ENCODE peak calls at places on chromosomes 6 and 20, in five cellular contexts. H is activated CD4-positive, alpha-beta T cell treated with anti-CD3 and anti-CD28 coated beads, Interleukin-2, amount 50 U/mL, for 1 hour; X is iris pigment epithelial cell; D is naive B cell; C is NCI-H82. M is an unnamed sample.

GRCh38 chr6:35428421-35429149 is 23.6 kb upstream of the FANCE start:
- DNase-seq in H (no peak), X (peak), D (no peak), C (no peak), M (no peak)

GRCh38 chr6:168282985-168283685 is 36.4 kb downstream of the DACT2 start:
- DNase-seq in H (no peak), X (no peak), D (no peak), C (no peak), M (no peak)

GRCh38 chr6:36851149-36851614 is 11.9 kb upstream of the CPNE5 start:
- DNase-seq in H (peak), X (peak), D (peak), C (peak), M (peak)

GRCh38 chr6:106609699-106610098 is 19.6 kb downstream of the RTN4IP1 start:
- DNase-seq in H (no peak), X (peak), D (peak), C (peak), M (no peak)

GRCh38 chr6:131182991-131183425 is 47.7 kb downstream of the AKAP7 start:
- DNase-seq in H (peak), X (peak), D (peak), C (peak), M (no peak)

GRCh38 chr20:49989234-49990065 is 6.7 kb downstream of the SNAI1 start:
- DNase-seq in H (no peak), X (peak), D (no peak), C (no peak), M (no peak)

GRCh38 chr6:15911753-15912504 is 217.0 kb upstream of the MYLIP start:
- DNase-seq in H (no peak), X (no peak), D (no peak), C (no peak), M (no peak)

GRCh38 chr6:72182337-72183246 is 296.2 kb downstream of the RIMS1 start:
- DNase-seq in H (no peak), X (peak), D (peak), C (peak), M (no peak)

GRCh38 chr6:14877758-14878157 is 368.1 kb upstream of the JARID2 start:
- DNase-seq in H (no peak), X (peak), D (no peak), C (no peak), M (no peak)

GRCh38 chr6:107753778-107754177 is 70.3 kb downstream of the SCML4 start:
- DNase-seq in H (no peak), X (no peak), D (no peak), C (no peak), M (no peak)

GRCh38 chr6:2841264-2842138 is at the start of gene SERPINB1:
- DNase-seq in H (peak), X (peak), D (peak), C (peak), M (no peak)

GRCh38 chr6:140316966-140317365 is 942.5 kb upstream of the CITED2 start:
- DNase-seq in H (no peak), X (no peak), D (no peak), C (no peak), M (no peak)

GRCh38 chr6:156777866-156778614 is 862 bp downstream of the ARID1B start:
- DNase-seq in H (peak), X (peak), D (peak), C (peak), M (no peak)

GRCh38 chr6:21753571-21754108 is 160.1 kb downstream of the SOX4 start:
- DNase-seq in H (no peak), X (peak), D (no peak), C (no peak), M (no peak)

GRCh38 chr6:146905313-146905712 is 298.9 kb upstream of the STXBP5 start:
- DNase-seq in H (no peak), X (peak), D (no peak), C (peak), M (no peak)

GRCh38 chr6:147559016-147559415 is 50.5 kb downstream of the SAMD5 start:
- DNase-seq in H (no peak), X (no peak), D (no peak), C (no peak), M (no peak)

GRCh38 chr6:39389372-39389767 is 66.9 kb upstream of the KCNK16 start:
- DNase-seq in H (no peak), X (no peak), D (no peak), C (peak), M (no peak)

GRCh38 chr6:17877196-17877889 is 110.1 kb downstream of the KIF13A start:
- DNase-seq in H (no peak), X (peak), D (no peak), C (peak), M (no peak)

GRCh38 chr6:40588070-40588384 is 863 bp upstream of the LRFN2 start:
- DNase-seq in H (no peak), X (no peak), D (no peak), C (no peak), M (no peak)

GRCh38 chr20:64057628-64058498 is 5.1 kb upstream of the TCEA2 start:
- DNase-seq in H (peak), X (peak), D (peak), C (peak), M (no peak)

GRCh38 chr6:81331526-81331925 is 421.0 kb downstream of the TENT5A start:
- DNase-seq in H (no peak), X (peak), D (no peak), C (no peak), M (no peak)

GRCh38 chr6:150857062-150857905 is 8.2 kb upstream of the MTHFD1L start:
- DNase-seq in H (no peak), X (peak), D (no peak), C (no peak), M (peak)

GRCh38 chr20:37392441-37393195 is 46.7 kb downstream of the SRC start:
- DNase-seq in H (no peak), X (peak), D (no peak), C (peak), M (no peak)

GRCh38 chr6:128492386-128492785 is 28.0 kb downstream of the PTPRK start:
- DNase-seq in H (no peak), X (peak), D (no peak), C (no peak), M (no peak)

GRCh38 chr20:36924167-36925045 is 27.1 kb downstream of the SAMHD1 start:
- DNase-seq in H (no peak), X (no peak), D (no peak), C (no peak), M (no peak)

GRCh38 chr6:156102129-156102528 is 646.5 kb upstream of the NOX3 start:
- DNase-seq in H (no peak), X (peak), D (no peak), C (peak), M (no peak)

GRCh38 chr6:138115877-138116660 is 8.8 kb upstream of the PERP start:
- DNase-seq in H (peak), X (peak), D (peak), C (peak), M (peak)

GRCh38 chr20:41249371-41249770 is 68.2 kb downstream of the ZHX3 start:
- DNase-seq in H (no peak), X (peak), D (peak), C (no peak), M (peak)

GRCh38 chr6:6998194-6998569 is 109.6 kb upstream of the RREB1 start:
- DNase-seq in H (no peak), X (no peak), D (no peak), C (peak), M (no peak)

GRCh38 chr20:25484911-25485511 is 77.5 kb downstream of the GINS1 start:
- DNase-seq in H (no peak), X (peak), D (no peak), C (no peak), M (peak)

GRCh38 chr6:71602385-71602949 is 283.9 kb upstream of the RIMS1 start:
- DNase-seq in H (no peak), X (peak), D (no peak), C (no peak), M (no peak)

GRCh38 chr6:170108456-170108855 is 182.4 kb downstream of the DLL1 start:
- DNase-seq in H (no peak), X (no peak), D (no peak), C (no peak), M (no peak)

GRCh38 chr6:36350082-36350481 is 13.4 kb upstream of the BNIP5 start:
- DNase-seq in H (no peak), X (no peak), D (no peak), C (no peak), M (peak)

GRCh38 chr6:132257561-132257960 is 143.7 kb downstream of the MOXD1 start:
- DNase-seq in H (no peak), X (peak), D (no peak), C (no peak), M (no peak)